ENCODE peak calls at places on chromosomes 3 and 15, in ten cellular contexts. W is stimulated activated CD4-positive, alpha-beta T cell treated with anti-CD3 and anti-CD28 coated beads, TNF-alpha, amount 100 ng/mL, for 4 hours; O is MM.1S; D is iris pigment epithelial cell; X is activated T-cell treated with anti-CD3 and anti-CD28 coated beads for 24 hours; F is IMR-90; J is activated CD4-positive, alpha-beta memory T cell treated with anti-CD3 and anti-CD28 coated beads for 36 hours; R is iPS-NIHi11; P is naive thymus-derived CD4-positive, alpha-beta T cell; A is activated naive CD4-positive, alpha-beta T cell treated with anti-CD3 and anti-CD28 coated beads, Interleukin-2, amount 50 U/mL, for 72 hours. M is an unnamed sample.

GRCh38 chr3:157868168-157868567 is 238.1 kb downstream of the SHOX2 start:
- DNase-seq in W (no peak), O (no peak), D (peak; percentile 38), X (no peak), F (peak; percentile 6), J (no peak), R (no peak), P (no peak), A (no peak), M (no peak)

GRCh38 chr15:94193906-94194305 is 37.5 kb upstream of the MCTP2 start:
- DNase-seq in W (no peak), O (no peak), D (no peak), X (no peak), F (no peak), J (no peak), R (no peak), P (no peak), A (no peak), M (no peak)

GRCh38 chr3:128426128-128426921 is 40.4 kb downstream of the DNAJB8 start:
- DNase-seq in W (peak; percentile 22), O (peak; percentile 41), D (no peak), X (peak; percentile 44), F (no peak), J (peak; percentile 62), R (peak; percentile 99), P (peak; percentile 61), A (peak; percentile 84), M (no peak)

GRCh38 chr3:123449986-123450474 is 1.1 kb upstream of the ADCY5 start:
- DNase-seq in W (no peak), O (no peak), D (peak; percentile 9), X (no peak), F (no peak), J (no peak), R (peak; percentile 75), P (no peak), A (no peak), M (no peak)

GRCh38 chr3:88005066-88005465 is 53.7 kb downstream of the CGGBP1 start:
- DNase-seq in W (no peak), O (peak; percentile 36), D (peak; percentile 29), X (no peak), F (peak; percentile 14), J (no peak), R (peak; percentile 13), P (peak; percentile 38), A (no peak), M (no peak)

GRCh38 chr15:94056314-94056713 is 175.0 kb upstream of the MCTP2 start:
- DNase-seq in W (no peak), O (peak; percentile 51), D (peak; percentile 41), X (no peak), F (peak; percentile 60), J (no peak), R (no peak), P (no peak), A (no peak), M (no peak)

GRCh38 chr3:124200336-124200901 is 208.5 kb upstream of the ROPN1 start:
- DNase-seq in W (no peak), O (no peak), D (no peak), X (no peak), F (peak; percentile 22), J (no peak), R (no peak), P (no peak), A (no peak), M (no peak)

GRCh38 chr3:115814778-115815380 is 191.6 kb downstream of the GAP43 start:
- DNase-seq in W (peak; percentile 50), O (peak; percentile 51), D (peak; percentile 53), X (peak; percentile 55), F (peak; percentile 76), J (peak; percentile 78), R (peak; percentile 74), P (peak; percentile 50), A (peak; percentile 70), M (peak; percentile 19)

GRCh38 chr3:183664913-183665381 is 29.5 kb downstream of the KLHL24 start:
- DNase-seq in W (no peak), O (no peak), D (peak; percentile 93), X (no peak), F (peak; percentile 96), J (no peak), R (no peak), P (no peak), A (no peak), M (no peak)

GRCh38 chr15:65421360-65422215 is 1.2 kb downstream of the IGDCC4 start:
- DNase-seq in W (no peak), O (no peak), D (peak; percentile 19), X (no peak), F (peak; percentile 73), J (peak; percentile 32), R (peak; percentile 87), P (no peak), A (no peak), M (no peak)

GRCh38 chr3:49489247-49489646 is 19.2 kb downstream of the DAG1 start:
- DNase-seq in W (no peak), O (no peak), D (no peak), X (no peak), F (no peak), J (no peak), R (no peak), P (no peak), A (no peak), M (no peak)

GRCh38 chr15:25850154-25851111 is 12.7 kb downstream of the ATP10A start:
- DNase-seq in W (peak; percentile 41), O (peak; percentile 9), D (peak; percentile 27), X (peak; percentile 68), F (peak; percentile 70), J (peak; percentile 89), R (peak; percentile 74), P (peak; percentile 74), A (peak; percentile 72), M (no peak)

GRCh38 chr3:104101736-104102135 is 1265.0 kb upstream of the ALCAM start:
- DNase-seq in W (no peak), O (no peak), D (no peak), X (no peak), F (no peak), J (no peak), R (no peak), P (no peak), A (no peak), M (no peak)

GRCh38 chr3:150412599-150413069 is 4.5 kb downstream of the TSC22D2 start:
- DNase-seq in W (no peak), O (peak; percentile 44), D (peak; percentile 96), X (no peak), F (peak; percentile 92), J (peak; percentile 28), R (no peak), P (no peak), A (peak; percentile 5), M (peak; percentile 7)

GRCh38 chr3:11774296-11774877 is 72.3 kb downstream of the TAMM41 start:
- DNase-seq in W (no peak), O (no peak), D (peak; percentile 61), X (no peak), F (peak; percentile 45), J (no peak), R (peak; percentile 84), P (no peak), A (no peak), M (no peak)

GRCh38 chr3:44926921-44927320 is 49.1 kb downstream of the ZDHHC3 start:
- DNase-seq in W (no peak), O (no peak), D (no peak), X (no peak), F (no peak), J (no peak), R (no peak), P (no peak), A (no peak), M (no peak)

GRCh38 chr15:89114974-89115373 is 26.7 kb downstream of the ABHD2 start:
- DNase-seq in W (no peak), O (peak; percentile 52), D (peak; percentile 80), X (no peak), F (peak; percentile 84), J (no peak), R (peak; percentile 19), P (no peak), A (no peak), M (no peak)

GRCh38 chr3:112413074-112413473 is 80.1 kb downstream of the CD200 start:
- DNase-seq in W (no peak), O (no peak), D (no peak), X (no peak), F (no peak), J (no peak), R (no peak), P (no peak), A (no peak), M (no peak)

GRCh38 chr3:1092771-1093170 is at the start of gene CNTN6:
- DNase-seq in W (no peak), O (no peak), D (peak; percentile 3), X (no peak), F (no peak), J (no peak), R (no peak), P (no peak), A (no peak), M (no peak)

GRCh38 chr3:87390318-87390717 is 113.9 kb upstream of the POU1F1 start:
- DNase-seq in W (no peak), O (no peak), D (no peak), X (no peak), F (no peak), J (no peak), R (no peak), P (no peak), A (no peak), M (no peak)

GRCh38 chr15:75545066-75545465 is 34.0 kb downstream of the PTPN9 start:
- DNase-seq in W (no peak), O (no peak), D (no peak), X (no peak), F (no peak), J (no peak), R (no peak), P (no peak), A (no peak), M (no peak)

GRCh38 chr3:71401695-71402231 is 181.8 kb downstream of the FOXP1 start:
- DNase-seq in W (no peak), O (no peak), D (no peak), X (no peak), F (no peak), J (no peak), R (no peak), P (no peak), A (no peak), M (no peak)

GRCh38 chr3:9852528-9852927 is 8.7 kb upstream of the RPUSD3 start:
- DNase-seq in W (no peak), O (no peak), D (no peak), X (no peak), F (no peak), J (no peak), R (no peak), P (no peak), A (no peak), M (no peak)

GRCh38 chr3:42839616-42840015 is 30.4 kb downstream of the ACKR2 start:
- DNase-seq in W (no peak), O (peak; percentile 82), D (peak; percentile 77), X (no peak), F (peak; percentile 71), J (peak; percentile 25), R (peak; percentile 65), P (peak; percentile 58), A (peak; percentile 16), M (no peak)

GRCh38 chr15:50765202-50765967 is at the start of gene SPPL2A:
- DNase-seq in W (peak; percentile 77), O (peak; percentile 74), D (peak; percentile 86), X (peak; percentile 84), F (peak; percentile 84), J (peak; percentile 94), R (peak; percentile 97), P (peak; percentile 57), A (peak; percentile 81), M (peak; percentile 98)

GRCh38 chr3:184343200-184343876 is 5.9 kb downstream of the FAM131A start:
- DNase-seq in W (no peak), O (no peak), D (peak; percentile 42), X (no peak), F (peak; percentile 42), J (no peak), R (no peak), P (no peak), A (no peak), M (no peak)

GRCh38 chr3:60645801-60646200 is 605.5 kb downstream of the FHIT start:
- DNase-seq in W (no peak), O (no peak), D (no peak), X (no peak), F (no peak), J (no peak), R (no peak), P (no peak), A (no peak), M (no peak)

GRCh38 chr15:69666921-69667811 is 214.5 kb downstream of the RPLP1 start:
- DNase-seq in W (no peak), O (peak; percentile 80), D (no peak), X (no peak), F (no peak), J (no peak), R (no peak), P (no peak), A (no peak), M (no peak)

M was measured in NK-92 treated with Interleukin-12 subunit alpha and Interleukin-12 subunit beta, amount 100 ng/mL, for 24 hours.